ENCODE peak calls at places on chromosomes 5 and 9, in six cellular contexts. One of them, this sample, is unnamed.

GRCh38 chr9:70159630-70160029 is 99.1 kb upstream of the SMC5 start:
- DNase-seq in endothelial cell: no peak
- DNase-seq in vagina: no peak
- DNase-seq in AG04450: no peak
- DNase-seq in HFFc6: peak
- DNase-seq in WERI-Rb-1: no peak
- DNase-seq in this sample: no peak

GRCh38 chr5:180367300-180367699 is 14.2 kb upstream of the GFPT2 start:
- DNase-seq in endothelial cell: no peak
- DNase-seq in vagina: no peak
- DNase-seq in AG04450: no peak
- DNase-seq in HFFc6: no peak
- DNase-seq in WERI-Rb-1: no peak
- DNase-seq in this sample: no peak

GRCh38 chr9:127955294-127956015 is 17.8 kb upstream of the DPM2 start:
- DNase-seq in endothelial cell: no peak
- DNase-seq in vagina: no peak
- DNase-seq in AG04450: no peak
- DNase-seq in HFFc6: no peak
- DNase-seq in WERI-Rb-1: peak
- DNase-seq in this sample: no peak

GRCh38 chr5:160175438-160176218 is 53.7 kb upstream of the FABP6 start:
- DNase-seq in endothelial cell: no peak
- DNase-seq in vagina: no peak
- DNase-seq in AG04450: no peak
- DNase-seq in HFFc6: no peak
- DNase-seq in WERI-Rb-1: no peak
- DNase-seq in this sample: no peak

GRCh38 chr5:151058891-151059611 is 21.8 kb downstream of the TNIP1 start:
- DNase-seq in endothelial cell: no peak
- DNase-seq in vagina: no peak
- DNase-seq in AG04450: no peak
- DNase-seq in HFFc6: no peak
- DNase-seq in WERI-Rb-1: no peak
- DNase-seq in this sample: no peak

GRCh38 chr5:151953833-151954232 is 29.2 kb upstream of the GLRA1 start:
- DNase-seq in endothelial cell: no peak
- DNase-seq in vagina: no peak
- DNase-seq in AG04450: no peak
- DNase-seq in HFFc6: no peak
- DNase-seq in WERI-Rb-1: peak
- DNase-seq in this sample: no peak

GRCh38 chr5:141742866-141743651 is 61.0 kb upstream of the ARAP3 start:
- DNase-seq in endothelial cell: peak
- DNase-seq in vagina: no peak
- DNase-seq in AG04450: no peak
- DNase-seq in HFFc6: no peak
- DNase-seq in WERI-Rb-1: peak
- DNase-seq in this sample: no peak

GRCh38 chr5:157312492-157312891 is 46.6 kb downstream of the CYFIP2 start:
- DNase-seq in endothelial cell: peak
- DNase-seq in vagina: no peak
- DNase-seq in AG04450: no peak
- DNase-seq in HFFc6: peak
- DNase-seq in WERI-Rb-1: peak
- DNase-seq in this sample: peak

GRCh38 chr9:87497604-87498045 is at the start of gene DAPK1:
- DNase-seq in endothelial cell: peak
- DNase-seq in vagina: no peak
- DNase-seq in AG04450: no peak
- DNase-seq in HFFc6: no peak
- DNase-seq in WERI-Rb-1: peak
- DNase-seq in this sample: no peak

GRCh38 chr5:40779561-40779960 is 18.6 kb downstream of the PRKAA1 start:
- DNase-seq in endothelial cell: no peak
- DNase-seq in vagina: no peak
- DNase-seq in AG04450: no peak
- DNase-seq in HFFc6: no peak
- DNase-seq in WERI-Rb-1: no peak
- DNase-seq in this sample: no peak

GRCh38 chr9:76369583-76369982 is 24.6 kb downstream of the RFK start:
- DNase-seq in endothelial cell: no peak
- DNase-seq in vagina: no peak
- DNase-seq in AG04450: peak
- DNase-seq in HFFc6: no peak
- DNase-seq in WERI-Rb-1: peak
- DNase-seq in this sample: no peak

GRCh38 chr9:3768698-3769458 is 243.1 kb upstream of the RFX3 start:
- DNase-seq in endothelial cell: no peak
- DNase-seq in vagina: no peak
- DNase-seq in AG04450: no peak
- DNase-seq in HFFc6: peak
- DNase-seq in WERI-Rb-1: no peak
- DNase-seq in this sample: no peak

GRCh38 chr5:156815988-156816599 is 34.0 kb upstream of the PPP1R2B start:
- DNase-seq in endothelial cell: peak
- DNase-seq in vagina: no peak
- DNase-seq in AG04450: no peak
- DNase-seq in HFFc6: peak
- DNase-seq in WERI-Rb-1: peak
- DNase-seq in this sample: no peak

GRCh38 chr5:128536229-128536860 is 1.7 kb downstream of the FBN2 start:
- DNase-seq in endothelial cell: peak
- DNase-seq in vagina: no peak
- DNase-seq in AG04450: no peak
- DNase-seq in HFFc6: no peak
- DNase-seq in WERI-Rb-1: no peak
- DNase-seq in this sample: no peak

GRCh38 chr5:111432828-111433536 is 79.4 kb downstream of the STARD4 start:
- DNase-seq in endothelial cell: no peak
- DNase-seq in vagina: no peak
- DNase-seq in AG04450: no peak
- DNase-seq in HFFc6: peak
- DNase-seq in WERI-Rb-1: no peak
- DNase-seq in this sample: no peak

GRCh38 chr5:171520300-171521170 is 101.1 kb downstream of the FGF18 start:
- DNase-seq in endothelial cell: peak
- DNase-seq in vagina: no peak
- DNase-seq in AG04450: no peak
- DNase-seq in HFFc6: no peak
- DNase-seq in WERI-Rb-1: no peak
- DNase-seq in this sample: no peak

GRCh38 chr5:176578391-176578808 is 29.3 kb downstream of the CDHR2 start:
- DNase-seq in endothelial cell: peak
- DNase-seq in vagina: no peak
- DNase-seq in AG04450: no peak
- DNase-seq in HFFc6: peak
- DNase-seq in WERI-Rb-1: peak
- DNase-seq in this sample: no peak

GRCh38 chr9:78682206-78682605 is 385.3 kb downstream of the PSAT1 start:
- DNase-seq in endothelial cell: no peak
- DNase-seq in vagina: no peak
- DNase-seq in AG04450: no peak
- DNase-seq in HFFc6: no peak
- DNase-seq in WERI-Rb-1: no peak
- DNase-seq in this sample: no peak

GRCh38 chr5:178450121-178450631 is 140.0 kb downstream of the COL23A1 start:
- DNase-seq in endothelial cell: no peak
- DNase-seq in vagina: peak
- DNase-seq in AG04450: no peak
- DNase-seq in HFFc6: no peak
- DNase-seq in WERI-Rb-1: no peak
- DNase-seq in this sample: no peak

GRCh38 chr5:89243611-89244010 is 360.6 kb upstream of the MEF2C start:
- DNase-seq in endothelial cell: no peak
- DNase-seq in vagina: no peak
- DNase-seq in AG04450: no peak
- DNase-seq in HFFc6: no peak
- DNase-seq in WERI-Rb-1: no peak
- DNase-seq in this sample: no peak

GRCh38 chr5:96969401-96969800 is 33.5 kb downstream of the LNPEP start:
- DNase-seq in endothelial cell: no peak
- DNase-seq in vagina: no peak
- DNase-seq in AG04450: no peak
- DNase-seq in HFFc6: no peak
- DNase-seq in WERI-Rb-1: no peak
- DNase-seq in this sample: no peak

GRCh38 chr5:31408814-31409213 is 123.1 kb downstream of the DROSHA start:
- DNase-seq in endothelial cell: no peak
- DNase-seq in vagina: no peak
- DNase-seq in AG04450: peak
- DNase-seq in HFFc6: peak
- DNase-seq in WERI-Rb-1: no peak
- DNase-seq in this sample: no peak

GRCh38 chr9:84254972-84255371 is 85.6 kb downstream of the SLC28A3 start:
- DNase-seq in endothelial cell: no peak
- DNase-seq in vagina: no peak
- DNase-seq in AG04450: no peak
- DNase-seq in HFFc6: no peak
- DNase-seq in WERI-Rb-1: no peak
- DNase-seq in this sample: no peak

GRCh38 chr9:132572921-132573320 is 9.5 kb upstream of the BARHL1 start:
- DNase-seq in endothelial cell: no peak
- DNase-seq in vagina: no peak
- DNase-seq in AG04450: no peak
- DNase-seq in HFFc6: peak
- DNase-seq in WERI-Rb-1: peak
- DNase-seq in this sample: no peak

GRCh38 chr9:118360036-118360435 is 655.8 kb downstream of the TLR4 start:
- DNase-seq in endothelial cell: no peak
- DNase-seq in vagina: no peak
- DNase-seq in AG04450: no peak
- DNase-seq in HFFc6: no peak
- DNase-seq in WERI-Rb-1: no peak
- DNase-seq in this sample: no peak

GRCh38 chr5:138149530-138149929 is 10.3 kb upstream of the NME5 start:
- DNase-seq in endothelial cell: peak
- DNase-seq in vagina: no peak
- DNase-seq in AG04450: no peak
- DNase-seq in HFFc6: no peak
- DNase-seq in WERI-Rb-1: no peak
- DNase-seq in this sample: no peak

GRCh38 chr9:114745108-114745848 is 60.6 kb downstream of the TNFSF15 start:
- DNase-seq in endothelial cell: no peak
- DNase-seq in vagina: no peak
- DNase-seq in AG04450: no peak
- DNase-seq in HFFc6: no peak
- DNase-seq in WERI-Rb-1: no peak
- DNase-seq in this sample: no peak

GRCh38 chr5:74164725-74165226 is 475.8 kb downstream of the ENC1 start:
- DNase-seq in endothelial cell: no peak
- DNase-seq in vagina: no peak
- DNase-seq in AG04450: no peak
- DNase-seq in HFFc6: no peak
- DNase-seq in WERI-Rb-1: peak
- DNase-seq in this sample: no peak

GRCh38 chr9:127388037-127388855 is 8.7 kb upstream of the SLC2A8 start:
- DNase-seq in endothelial cell: no peak
- DNase-seq in vagina: no peak
- DNase-seq in AG04450: peak
- DNase-seq in HFFc6: peak
- DNase-seq in WERI-Rb-1: no peak
- DNase-seq in this sample: peak

GRCh38 chr5:138354926-138355378 is 2.5 kb downstream of the KDM3B start:
- DNase-seq in endothelial cell: peak
- DNase-seq in vagina: no peak
- DNase-seq in AG04450: no peak
- DNase-seq in HFFc6: peak
- DNase-seq in WERI-Rb-1: no peak
- DNase-seq in this sample: peak

GRCh38 chr9:136686794-136687711 is at the start of gene AGPAT2:
- DNase-seq in endothelial cell: peak
- DNase-seq in vagina: no peak
- DNase-seq in AG04450: no peak
- DNase-seq in HFFc6: peak
- DNase-seq in WERI-Rb-1: peak
- DNase-seq in this sample: peak

GRCh38 chr9:37811906-37812476 is 11.4 kb downstream of the DCAF10 start:
- DNase-seq in endothelial cell: no peak
- DNase-seq in vagina: no peak
- DNase-seq in AG04450: no peak
- DNase-seq in HFFc6: no peak
- DNase-seq in WERI-Rb-1: no peak
- DNase-seq in this sample: no peak
- TF ChIP-seq CTCF in endothelial cell: no peak
- TF ChIP-seq CTCF in vagina: no peak
- TF ChIP-seq CTCF in AG04450: no peak
- TF ChIP-seq CTCF in HFFc6: no peak
- TF ChIP-seq CTCF in WERI-Rb-1: no peak
- TF ChIP-seq CTCF in this sample: no peak

GRCh38 chr5:10521466-10522223 is 42.2 kb upstream of the ANKRD33B start:
- DNase-seq in endothelial cell: no peak
- DNase-seq in vagina: no peak
- DNase-seq in AG04450: no peak
- DNase-seq in HFFc6: no peak
- DNase-seq in WERI-Rb-1: peak
- DNase-seq in this sample: no peak
- TF ChIP-seq CTCF in endothelial cell: peak
- TF ChIP-seq CTCF in vagina: no peak
- TF ChIP-seq CTCF in AG04450: peak
- TF ChIP-seq CTCF in HFFc6: peak
- TF ChIP-seq CTCF in WERI-Rb-1: peak
- TF ChIP-seq CTCF in this sample: peak

GRCh38 chr9:103714992-103715391 is 379.1 kb upstream of the SMC2 start:
- DNase-seq in endothelial cell: no peak
- DNase-seq in vagina: no peak
- DNase-seq in AG04450: no peak
- DNase-seq in HFFc6: no peak
- DNase-seq in WERI-Rb-1: no peak
- DNase-seq in this sample: no peak
- TF ChIP-seq CTCF in endothelial cell: no peak
- TF ChIP-seq CTCF in vagina: no peak
- TF ChIP-seq CTCF in AG04450: no peak
- TF ChIP-seq CTCF in HFFc6: no peak
- TF ChIP-seq CTCF in WERI-Rb-1: no peak
- TF ChIP-seq CTCF in this sample: no peak

GRCh38 chr5:173496129-173496882 is 120.1 kb downstream of the BOD1 start:
- DNase-seq in endothelial cell: no peak
- DNase-seq in vagina: peak
- DNase-seq in AG04450: no peak
- DNase-seq in HFFc6: no peak
- DNase-seq in WERI-Rb-1: no peak
- DNase-seq in this sample: no peak
- TF ChIP-seq CTCF in endothelial cell: no peak
- TF ChIP-seq CTCF in vagina: no peak
- TF ChIP-seq CTCF in AG04450: peak
- TF ChIP-seq CTCF in HFFc6: peak
- TF ChIP-seq CTCF in WERI-Rb-1: no peak
- TF ChIP-seq CTCF in this sample: no peak

DNA sequence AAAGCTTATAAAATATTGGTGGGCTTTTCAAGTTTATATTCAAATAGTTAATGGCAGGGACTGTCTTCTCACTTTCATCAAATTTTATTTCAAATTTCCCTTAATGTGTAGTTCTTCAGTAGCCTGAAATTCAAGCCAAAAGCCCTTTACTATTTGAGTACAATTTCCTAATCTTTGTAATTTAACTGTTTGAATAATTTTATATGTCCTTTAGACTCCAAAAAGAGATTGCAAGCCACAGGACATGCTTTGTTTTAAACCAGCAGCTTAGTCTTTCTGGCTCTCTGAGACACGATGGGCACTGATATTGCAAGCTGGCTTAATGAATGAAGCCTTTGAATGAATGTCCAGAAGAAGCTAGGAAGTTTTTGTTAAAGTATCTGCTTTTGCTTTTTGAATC is 2031.6 kb upstream of the CDH6 start:
- DNase-seq in endothelial cell: no peak
- DNase-seq in vagina: no peak
- DNase-seq in AG04450: no peak
- DNase-seq in HFFc6: no peak
- DNase-seq in WERI-Rb-1: no peak
- DNase-seq in this sample: no peak
- TF ChIP-seq CTCF in endothelial cell: no peak
- TF ChIP-seq CTCF in vagina: no peak
- TF ChIP-seq CTCF in AG04450: no peak
- TF ChIP-seq CTCF in HFFc6: no peak
- TF ChIP-seq CTCF in WERI-Rb-1: no peak
- TF ChIP-seq CTCF in this sample: no peak